ENCODE peak calls at places on chromosome X, in six cellular contexts. One of them, this sample, is unnamed.

GRCh38 chrX:68238568-68238967 is 194.7 kb downstream of the OPHN1 start:
- DNase-seq in lung: no peak
- DNase-seq in AG04450: no peak
- DNase-seq in iris pigment epithelial cell: no peak
- DNase-seq in T follicular helper cell: no peak
- DNase-seq in neural crest cell: no peak
- DNase-seq in this sample: no peak

GRCh38 chrX:146907391-146908240 is 93.1 kb upstream of the CXorf51A start:
- DNase-seq in lung: no peak
- DNase-seq in AG04450: no peak
- DNase-seq in iris pigment epithelial cell: peak; percentile 12
- DNase-seq in T follicular helper cell: no peak
- DNase-seq in neural crest cell: no peak
- DNase-seq in this sample: no peak

GRCh38 chrX:13702390-13702789 is 13.5 kb downstream of the RAB9A start:
- DNase-seq in lung: no peak
- DNase-seq in AG04450: no peak
- DNase-seq in iris pigment epithelial cell: no peak
- DNase-seq in T follicular helper cell: no peak
- DNase-seq in neural crest cell: no peak
- DNase-seq in this sample: no peak

GRCh38 chrX:17812763-17813162 is 48.3 kb downstream of the RAI2 start:
- DNase-seq in lung: no peak
- DNase-seq in AG04450: no peak
- DNase-seq in iris pigment epithelial cell: peak; percentile 6
- DNase-seq in T follicular helper cell: no peak
- DNase-seq in neural crest cell: no peak
- DNase-seq in this sample: no peak

GRCh38 chrX:68440940-68441339 is 7.6 kb upstream of the OPHN1 start:
- DNase-seq in lung: peak; percentile 51
- DNase-seq in AG04450: no peak
- DNase-seq in iris pigment epithelial cell: peak; percentile 62
- DNase-seq in T follicular helper cell: no peak
- DNase-seq in neural crest cell: no peak
- DNase-seq in this sample: no peak

GRCh38 chrX:78329486-78329885 is 2.1 kb upstream of the CYSLTR1 start:
- DNase-seq in lung: no peak
- DNase-seq in AG04450: no peak
- DNase-seq in iris pigment epithelial cell: no peak
- DNase-seq in T follicular helper cell: no peak
- DNase-seq in neural crest cell: no peak
- DNase-seq in this sample: peak; percentile 20

GRCh38 chrX:10064736-10065135 is 92.0 kb upstream of the CLCN4 start:
- DNase-seq in lung: peak; percentile 45
- DNase-seq in AG04450: no peak
- DNase-seq in iris pigment epithelial cell: no peak
- DNase-seq in T follicular helper cell: no peak
- DNase-seq in neural crest cell: no peak
- DNase-seq in this sample: no peak

GRCh38 chrX:13239272-13239671 is 80.6 kb downstream of the ATXN3L start:
- DNase-seq in lung: no peak
- DNase-seq in AG04450: no peak
- DNase-seq in iris pigment epithelial cell: no peak
- DNase-seq in T follicular helper cell: no peak
- DNase-seq in neural crest cell: no peak
- DNase-seq in this sample: no peak

GRCh38 chrX:39532761-39533160 is 565.0 kb downstream of the BCOR start:
- DNase-seq in lung: no peak
- DNase-seq in AG04450: no peak
- DNase-seq in iris pigment epithelial cell: no peak
- DNase-seq in T follicular helper cell: no peak
- DNase-seq in neural crest cell: no peak
- DNase-seq in this sample: no peak

GRCh38 chrX:1481636-1482529 is 29.2 kb upstream of the ASMTL start:
- DNase-seq in lung: peak; percentile 63
- DNase-seq in AG04450: peak; percentile 33
- DNase-seq in iris pigment epithelial cell: peak; percentile 88
- DNase-seq in T follicular helper cell: peak; percentile 60
- DNase-seq in neural crest cell: peak; percentile 34
- DNase-seq in this sample: peak; percentile 61

GRCh38 chrX:23756165-23756564 is 13.1 kb upstream of the ACOT9 start:
- DNase-seq in lung: peak; percentile 62
- DNase-seq in AG04450: no peak
- DNase-seq in iris pigment epithelial cell: peak; percentile 49
- DNase-seq in T follicular helper cell: peak; percentile 43
- DNase-seq in neural crest cell: peak; percentile 76
- DNase-seq in this sample: peak; percentile 55

GRCh38 chrX:40845331-40845911 is 110.1 kb upstream of the MED14 start:
- DNase-seq in lung: no peak
- DNase-seq in AG04450: peak; percentile 85
- DNase-seq in iris pigment epithelial cell: peak; percentile 95
- DNase-seq in T follicular helper cell: no peak
- DNase-seq in neural crest cell: no peak
- DNase-seq in this sample: no peak

GRCh38 chrX:1020634-1021166 is 191.7 kb downstream of the CRLF2 start:
- DNase-seq in lung: no peak
- DNase-seq in AG04450: no peak
- DNase-seq in iris pigment epithelial cell: no peak
- DNase-seq in T follicular helper cell: no peak
- DNase-seq in neural crest cell: no peak
- DNase-seq in this sample: no peak

GRCh38 chrX:154328646-154329045 is 33.1 kb downstream of the TKTL1 start:
- DNase-seq in lung: no peak
- DNase-seq in AG04450: no peak
- DNase-seq in iris pigment epithelial cell: no peak
- DNase-seq in T follicular helper cell: no peak
- DNase-seq in neural crest cell: no peak
- DNase-seq in this sample: no peak

GRCh38 chrX:47796433-47796906 is 40.2 kb upstream of the ZNF81 start:
- DNase-seq in lung: no peak
- DNase-seq in AG04450: peak; percentile 18
- DNase-seq in iris pigment epithelial cell: peak; percentile 81
- DNase-seq in T follicular helper cell: no peak
- DNase-seq in neural crest cell: no peak
- DNase-seq in this sample: no peak

GRCh38 chrX:151694661-151695582 is at the start of gene PRRG3:
- DNase-seq in lung: no peak
- DNase-seq in AG04450: no peak
- DNase-seq in iris pigment epithelial cell: no peak
- DNase-seq in T follicular helper cell: no peak
- DNase-seq in neural crest cell: peak; percentile 7
- DNase-seq in this sample: no peak

GRCh38 chrX:153726286-153727107 is 1.8 kb downstream of the ABCD1 start:
- DNase-seq in lung: peak; percentile 60
- DNase-seq in AG04450: no peak
- DNase-seq in iris pigment epithelial cell: peak; percentile 54
- DNase-seq in T follicular helper cell: no peak
- DNase-seq in neural crest cell: peak; percentile 44
- DNase-seq in this sample: peak; percentile 41

GRCh38 chrX:17738002-17738713 is 865 bp downstream of the SCML1 start:
- DNase-seq in lung: peak; percentile 43
- DNase-seq in AG04450: no peak
- DNase-seq in iris pigment epithelial cell: peak; percentile 25
- DNase-seq in T follicular helper cell: peak; percentile 46
- DNase-seq in neural crest cell: peak; percentile 26
- DNase-seq in this sample: peak; percentile 43

GRCh38 chrX:17964871-17965270 is 103.8 kb upstream of the RAI2 start:
- DNase-seq in lung: no peak
- DNase-seq in AG04450: no peak
- DNase-seq in iris pigment epithelial cell: no peak
- DNase-seq in T follicular helper cell: no peak
- DNase-seq in neural crest cell: no peak
- DNase-seq in this sample: no peak

GRCh38 chrX:93985621-93986020 is 311.6 kb downstream of the FAM133A start:
- DNase-seq in lung: no peak
- DNase-seq in AG04450: no peak
- DNase-seq in iris pigment epithelial cell: peak; percentile 9
- DNase-seq in T follicular helper cell: no peak
- DNase-seq in neural crest cell: no peak
- DNase-seq in this sample: no peak

GRCh38 chrX:106022238-106022637 is 16.3 kb downstream of the SERPINA7 start:
- DNase-seq in lung: no peak
- DNase-seq in AG04450: no peak
- DNase-seq in iris pigment epithelial cell: no peak
- DNase-seq in T follicular helper cell: no peak
- DNase-seq in neural crest cell: no peak
- DNase-seq in this sample: no peak

GRCh38 chrX:153871451-153871850 is 14.5 kb downstream of the L1CAM start:
- DNase-seq in lung: no peak
- DNase-seq in AG04450: no peak
- DNase-seq in iris pigment epithelial cell: no peak
- DNase-seq in T follicular helper cell: no peak
- DNase-seq in neural crest cell: peak; percentile 37
- DNase-seq in this sample: no peak

GRCh38 chrX:118824173-118824782 is 654 bp downstream of the ZCCHC12 start:
- DNase-seq in lung: no peak
- DNase-seq in AG04450: no peak
- DNase-seq in iris pigment epithelial cell: no peak
- DNase-seq in T follicular helper cell: no peak
- DNase-seq in neural crest cell: peak; percentile 23
- DNase-seq in this sample: no peak

GRCh38 chrX:103309860-103310591 is 764 bp downstream of the BEX2 start:
- DNase-seq in lung: no peak
- DNase-seq in AG04450: no peak
- DNase-seq in iris pigment epithelial cell: no peak
- DNase-seq in T follicular helper cell: no peak
- DNase-seq in neural crest cell: no peak
- DNase-seq in this sample: no peak

GRCh38 chrX:77003956-77004355 is 443.2 kb upstream of the FGF16 start:
- DNase-seq in lung: no peak
- DNase-seq in AG04450: no peak
- DNase-seq in iris pigment epithelial cell: no peak
- DNase-seq in T follicular helper cell: no peak
- DNase-seq in neural crest cell: no peak
- DNase-seq in this sample: no peak

GRCh38 chrX:30280428-30280827 is 28.8 kb downstream of the NR0B1 start:
- DNase-seq in lung: no peak
- DNase-seq in AG04450: no peak
- DNase-seq in iris pigment epithelial cell: no peak
- DNase-seq in T follicular helper cell: no peak
- DNase-seq in neural crest cell: no peak
- DNase-seq in this sample: no peak

GRCh38 chrX:140572724-140573123 is 67.9 kb upstream of the SOX3 start:
- DNase-seq in lung: peak; percentile 43
- DNase-seq in AG04450: no peak
- DNase-seq in iris pigment epithelial cell: peak; percentile 34
- DNase-seq in T follicular helper cell: no peak
- DNase-seq in neural crest cell: peak; percentile 54
- DNase-seq in this sample: no peak

GRCh38 chrX:14409341-14409740 is 120.0 kb upstream of the GLRA2 start:
- DNase-seq in lung: no peak
- DNase-seq in AG04450: no peak
- DNase-seq in iris pigment epithelial cell: peak; percentile 27
- DNase-seq in T follicular helper cell: no peak
- DNase-seq in neural crest cell: no peak
- DNase-seq in this sample: no peak

GRCh38 chrX:19673334-19674040 is 158.2 kb upstream of the MAP3K15 start:
- DNase-seq in lung: peak; percentile 57
- DNase-seq in AG04450: peak; percentile 85
- DNase-seq in iris pigment epithelial cell: peak; percentile 94
- DNase-seq in T follicular helper cell: no peak
- DNase-seq in neural crest cell: no peak
- DNase-seq in this sample: no peak

GRCh38 chrX:12400218-12400617 is 261.9 kb downstream of the FRMPD4 start:
- DNase-seq in lung: no peak
- DNase-seq in AG04450: no peak
- DNase-seq in iris pigment epithelial cell: no peak
- DNase-seq in T follicular helper cell: no peak
- DNase-seq in neural crest cell: no peak
- DNase-seq in this sample: no peak

GRCh38 chrX:24990585-24990984 is 25.2 kb downstream of the ARX start:
- DNase-seq in lung: no peak
- DNase-seq in AG04450: no peak
- DNase-seq in iris pigment epithelial cell: peak; percentile 9
- DNase-seq in T follicular helper cell: no peak
- DNase-seq in neural crest cell: no peak
- DNase-seq in this sample: no peak